ENCODE peak calls at places on chromosomes 12 and 14, in eight cellular contexts. One of them, this sample, is unnamed.

GRCh38 chr12:95646781-95647184 is 95.5 kb upstream of the USP44 start:
- DNase-seq in SK-N-MC: no peak
- DNase-seq in transverse colon: no peak
- DNase-seq in suprapubic skin: no peak
- DNase-seq in stomach: no peak
- DNase-seq in K562: no peak
- DNase-seq in GM23338: peak
- DNase-seq in HCT116: no peak
- DNase-seq in this sample: no peak

GRCh38 chr14:81166126-81166525 is 54.6 kb downstream of the GTF2A1 start:
- DNase-seq in GM23338: no peak
- DNase-seq in stomach: no peak
- DNase-seq in suprapubic skin: no peak
- DNase-seq in SK-N-MC: no peak
- DNase-seq in transverse colon: no peak
- DNase-seq in K562: no peak
- DNase-seq in HCT116: no peak
- DNase-seq in this sample: no peak

GRCh38 chr12:18723752-18724151 is 14.1 kb downstream of the PLCZ1 start:
- DNase-seq in HCT116: peak
- DNase-seq in SK-N-MC: no peak
- DNase-seq in stomach: no peak
- DNase-seq in GM23338: no peak
- DNase-seq in transverse colon: no peak
- DNase-seq in K562: no peak
- DNase-seq in suprapubic skin: no peak
- DNase-seq in this sample: no peak

GRCh38 chr14:77061630-77062029 is 33.1 kb upstream of the IRF2BPL start:
- DNase-seq in GM23338: no peak
- DNase-seq in HCT116: no peak
- DNase-seq in stomach: no peak
- DNase-seq in transverse colon: no peak
- DNase-seq in K562: no peak
- DNase-seq in suprapubic skin: no peak
- DNase-seq in SK-N-MC: no peak
- DNase-seq in this sample: no peak

GRCh38 chr14:104396682-104397470 is 182.7 kb upstream of the C14orf180 start:
- DNase-seq in HCT116: no peak
- DNase-seq in suprapubic skin: peak
- DNase-seq in SK-N-MC: no peak
- DNase-seq in stomach: peak
- DNase-seq in K562: no peak
- DNase-seq in GM23338: no peak
- DNase-seq in transverse colon: no peak
- DNase-seq in this sample: no peak

GRCh38 chr12:70698345-70698744 is 61.1 kb upstream of the PTPRB start:
- DNase-seq in GM23338: no peak
- DNase-seq in HCT116: no peak
- DNase-seq in K562: no peak
- DNase-seq in transverse colon: no peak
- DNase-seq in stomach: no peak
- DNase-seq in SK-N-MC: no peak
- DNase-seq in suprapubic skin: no peak
- DNase-seq in this sample: no peak

GRCh38 chr14:75460402-75460801 is 32.6 kb downstream of the JDP2 start:
- DNase-seq in K562: no peak
- DNase-seq in stomach: no peak
- DNase-seq in suprapubic skin: peak
- DNase-seq in HCT116: no peak
- DNase-seq in GM23338: no peak
- DNase-seq in SK-N-MC: no peak
- DNase-seq in transverse colon: no peak
- DNase-seq in this sample: no peak

GRCh38 chr14:65153101-65153500 is 50.8 kb upstream of the MAX start:
- DNase-seq in GM23338: no peak
- DNase-seq in transverse colon: peak
- DNase-seq in HCT116: no peak
- DNase-seq in K562: no peak
- DNase-seq in stomach: no peak
- DNase-seq in SK-N-MC: no peak
- DNase-seq in suprapubic skin: no peak
- DNase-seq in this sample: peak

GRCh38 chr14:73237219-73237785 is at the start of gene PAPLN:
- DNase-seq in stomach: no peak
- DNase-seq in suprapubic skin: no peak
- DNase-seq in SK-N-MC: no peak
- DNase-seq in transverse colon: peak
- DNase-seq in HCT116: peak
- DNase-seq in K562: peak
- DNase-seq in GM23338: peak
- DNase-seq in this sample: peak

GRCh38 chr12:7933255-7933726 is 2.7 kb downstream of the SLC2A3 start:
- DNase-seq in SK-N-MC: peak
- DNase-seq in K562: peak
- DNase-seq in suprapubic skin: peak
- DNase-seq in stomach: peak
- DNase-seq in GM23338: peak
- DNase-seq in HCT116: peak
- DNase-seq in transverse colon: peak
- DNase-seq in this sample: peak

GRCh38 chr14:67111031-67111430 is 78.2 kb upstream of the GARIN2 start:
- DNase-seq in SK-N-MC: no peak
- DNase-seq in suprapubic skin: no peak
- DNase-seq in GM23338: no peak
- DNase-seq in K562: no peak
- DNase-seq in stomach: no peak
- DNase-seq in HCT116: no peak
- DNase-seq in transverse colon: no peak
- DNase-seq in this sample: no peak

GRCh38 chr14:38749936-38750335 is 353.1 kb downstream of the SEC23A start:
- DNase-seq in SK-N-MC: no peak
- DNase-seq in GM23338: no peak
- DNase-seq in transverse colon: no peak
- DNase-seq in HCT116: no peak
- DNase-seq in stomach: no peak
- DNase-seq in suprapubic skin: no peak
- DNase-seq in K562: no peak
- DNase-seq in this sample: no peak

GRCh38 chr14:23550827-23551265 is 719 bp downstream of the ZFHX2 start:
- DNase-seq in suprapubic skin: no peak
- DNase-seq in GM23338: no peak
- DNase-seq in transverse colon: peak
- DNase-seq in K562: peak
- DNase-seq in stomach: no peak
- DNase-seq in HCT116: no peak
- DNase-seq in SK-N-MC: no peak
- DNase-seq in this sample: peak

GRCh38 chr12:45232771-45233372 is 17.0 kb downstream of the ANO6 start:
- DNase-seq in SK-N-MC: no peak
- DNase-seq in HCT116: peak
- DNase-seq in GM23338: peak
- DNase-seq in K562: peak
- DNase-seq in suprapubic skin: no peak
- DNase-seq in stomach: peak
- DNase-seq in transverse colon: no peak
- DNase-seq in this sample: no peak

DNA sequence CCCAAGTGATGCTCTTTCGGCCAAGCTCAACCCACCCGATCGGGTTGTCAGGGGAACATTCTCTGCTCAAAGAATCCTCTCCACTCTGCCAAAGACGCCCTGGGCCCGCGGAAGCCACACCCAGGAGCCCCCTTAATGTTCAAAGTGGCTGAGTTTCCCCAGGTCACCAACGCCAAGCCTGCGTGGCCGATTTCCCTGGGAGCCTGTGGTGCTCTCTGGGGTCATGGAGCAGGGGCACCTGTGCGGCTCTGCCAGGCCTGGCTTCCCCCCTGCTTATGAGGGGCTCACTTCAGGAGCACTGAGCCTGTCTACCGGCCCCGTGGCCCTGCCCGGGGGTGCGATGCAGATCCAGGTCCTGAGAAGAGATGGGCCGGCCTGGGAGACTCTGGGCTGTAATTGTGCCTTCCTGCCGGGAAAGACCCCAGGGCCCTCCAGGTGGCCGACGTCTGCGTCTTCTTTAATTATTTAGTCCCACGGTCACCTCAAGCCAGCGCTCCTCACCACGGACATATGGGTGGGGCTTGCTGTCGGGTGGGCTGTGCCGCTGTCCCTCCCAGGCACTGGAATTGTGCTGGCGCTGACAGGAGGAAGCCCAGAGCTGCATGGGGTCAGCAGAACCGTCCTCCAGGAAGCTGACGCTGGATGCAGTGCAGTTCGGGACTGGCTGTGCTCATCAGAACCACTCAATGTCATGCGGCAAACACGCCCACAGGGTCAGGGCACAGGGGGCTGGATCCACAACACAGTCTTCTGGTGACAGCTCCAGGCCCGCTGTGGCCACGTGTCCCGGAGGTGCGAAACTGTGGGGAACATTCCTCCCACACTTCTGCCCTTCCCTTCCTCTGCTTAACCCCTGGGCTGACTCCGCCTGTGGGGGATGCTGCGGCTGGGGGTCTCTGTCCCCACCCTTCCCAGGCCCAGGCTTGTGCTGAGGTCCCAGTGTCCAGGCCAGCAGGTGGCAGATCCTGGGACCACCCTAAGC is 267.6 kb upstream of the SFSWAP start:
- DNase-seq in stomach: peak
- DNase-seq in HCT116: no peak
- DNase-seq in GM23338: no peak
- DNase-seq in suprapubic skin: no peak
- DNase-seq in K562: no peak
- DNase-seq in transverse colon: no peak
- DNase-seq in SK-N-MC: no peak
- DNase-seq in this sample: peak
- TF ChIP-seq POLR2AphosphoS5 in stomach: no peak
- TF ChIP-seq POLR2AphosphoS5 in HCT116: no peak
- TF ChIP-seq POLR2AphosphoS5 in GM23338: no peak
- TF ChIP-seq POLR2AphosphoS5 in suprapubic skin: no peak
- TF ChIP-seq POLR2AphosphoS5 in K562: no peak
- TF ChIP-seq POLR2AphosphoS5 in transverse colon: no peak
- TF ChIP-seq POLR2AphosphoS5 in SK-N-MC: no peak
- TF ChIP-seq POLR2AphosphoS5 in this sample: no peak

GRCh38 chr14:69573841-69574265 is 818 bp downstream of the CCDC177 start:
- DNase-seq in GM23338: peak
- DNase-seq in transverse colon: no peak
- DNase-seq in K562: no peak
- DNase-seq in SK-N-MC: no peak
- DNase-seq in stomach: no peak
- DNase-seq in HCT116: no peak
- DNase-seq in suprapubic skin: no peak
- DNase-seq in this sample: no peak
- H3K4me3 ChIP-seq in GM23338: peak
- H3K4me3 ChIP-seq in transverse colon: peak
- H3K4me3 ChIP-seq in K562: no peak
- H3K4me3 ChIP-seq in SK-N-MC: peak
- H3K4me3 ChIP-seq in stomach: peak
- H3K4me3 ChIP-seq in HCT116: no peak
- H3K4me3 ChIP-seq in suprapubic skin: peak
- H3K4me3 ChIP-seq in this sample: peak

GRCh38 chr12:109738209-109738608 is 24.6 kb downstream of the FAM222A start:
- DNase-seq in stomach: peak
- DNase-seq in HCT116: no peak
- DNase-seq in GM23338: no peak
- DNase-seq in suprapubic skin: peak
- DNase-seq in SK-N-MC: no peak
- DNase-seq in transverse colon: no peak
- DNase-seq in K562: no peak
- DNase-seq in this sample: peak

GRCh38 chr12:109738878-109739665 is 25.4 kb downstream of the FAM222A start:
- DNase-seq in SK-N-MC: no peak
- DNase-seq in HCT116: no peak
- DNase-seq in GM23338: no peak
- DNase-seq in transverse colon: no peak
- DNase-seq in K562: no peak
- DNase-seq in stomach: peak
- DNase-seq in suprapubic skin: peak
- DNase-seq in this sample: peak

GRCh38 chr12:109736552-109737108 is 23.0 kb downstream of the FAM222A start:
- DNase-seq in GM23338: peak
- DNase-seq in transverse colon: no peak
- DNase-seq in K562: peak
- DNase-seq in SK-N-MC: no peak
- DNase-seq in suprapubic skin: peak
- DNase-seq in HCT116: no peak
- DNase-seq in stomach: peak
- DNase-seq in this sample: peak

GRCh38 chr12:109737111-109737510 is 23.5 kb downstream of the FAM222A start:
- DNase-seq in HCT116: no peak
- DNase-seq in SK-N-MC: no peak
- DNase-seq in stomach: peak
- DNase-seq in transverse colon: no peak
- DNase-seq in suprapubic skin: no peak
- DNase-seq in GM23338: no peak
- DNase-seq in K562: no peak
- DNase-seq in this sample: no peak

GRCh38 chr12:109737631-109738030 is 24.0 kb downstream of the FAM222A start:
- DNase-seq in GM23338: no peak
- DNase-seq in SK-N-MC: no peak
- DNase-seq in K562: no peak
- DNase-seq in transverse colon: no peak
- DNase-seq in suprapubic skin: peak
- DNase-seq in HCT116: no peak
- DNase-seq in stomach: peak
- DNase-seq in this sample: no peak
- TF ChIP-seq POLR2AphosphoS5 in GM23338: no peak
- TF ChIP-seq POLR2AphosphoS5 in SK-N-MC: no peak
- TF ChIP-seq POLR2AphosphoS5 in K562: no peak
- TF ChIP-seq POLR2AphosphoS5 in transverse colon: no peak
- TF ChIP-seq POLR2AphosphoS5 in suprapubic skin: no peak
- TF ChIP-seq POLR2AphosphoS5 in HCT116: no peak
- TF ChIP-seq POLR2AphosphoS5 in stomach: no peak
- TF ChIP-seq POLR2AphosphoS5 in this sample: no peak

GRCh38 chr12:68020049-68020448 is 30.8 kb downstream of the IFNG-AS1 start:
- DNase-seq in K562: no peak
- DNase-seq in suprapubic skin: no peak
- DNase-seq in SK-N-MC: no peak
- DNase-seq in transverse colon: no peak
- DNase-seq in HCT116: no peak
- DNase-seq in stomach: no peak
- DNase-seq in GM23338: no peak
- DNase-seq in this sample: no peak

GRCh38 chr12:68013181-68013580 is 23.9 kb downstream of the IFNG-AS1 start:
- DNase-seq in K562: no peak
- DNase-seq in SK-N-MC: no peak
- DNase-seq in suprapubic skin: no peak
- DNase-seq in GM23338: no peak
- DNase-seq in transverse colon: no peak
- DNase-seq in HCT116: no peak
- DNase-seq in stomach: no peak
- DNase-seq in this sample: no peak

GRCh38 chr12:68016136-68016535 is 26.9 kb downstream of the IFNG-AS1 start:
- DNase-seq in GM23338: no peak
- DNase-seq in SK-N-MC: no peak
- DNase-seq in transverse colon: no peak
- DNase-seq in stomach: no peak
- DNase-seq in HCT116: no peak
- DNase-seq in K562: no peak
- DNase-seq in suprapubic skin: no peak
- DNase-seq in this sample: no peak

GRCh38 chr12:68020699-68021098 is 31.5 kb downstream of the IFNG-AS1 start:
- DNase-seq in stomach: no peak
- DNase-seq in suprapubic skin: no peak
- DNase-seq in K562: no peak
- DNase-seq in HCT116: no peak
- DNase-seq in SK-N-MC: no peak
- DNase-seq in GM23338: no peak
- DNase-seq in transverse colon: no peak
- DNase-seq in this sample: no peak

GRCh38 chr12:68018315-68018714 is 29.1 kb downstream of the IFNG-AS1 start:
- DNase-seq in SK-N-MC: no peak
- DNase-seq in HCT116: no peak
- DNase-seq in K562: no peak
- DNase-seq in transverse colon: no peak
- DNase-seq in GM23338: no peak
- DNase-seq in suprapubic skin: no peak
- DNase-seq in stomach: no peak
- DNase-seq in this sample: no peak
- H3K4me3 ChIP-seq in SK-N-MC: no peak
- H3K4me3 ChIP-seq in HCT116: no peak
- H3K4me3 ChIP-seq in K562: no peak
- H3K4me3 ChIP-seq in transverse colon: no peak
- H3K4me3 ChIP-seq in GM23338: no peak
- H3K4me3 ChIP-seq in suprapubic skin: no peak
- H3K4me3 ChIP-seq in stomach: no peak
- H3K4me3 ChIP-seq in this sample: no peak

This sample was measured in spleen.